ENCODE peak calls at places on chromosomes 3 and 15, in four cellular contexts. E is sigmoid colon, Y is left ventricle myocardium inferior, I is AG04450. G is an unnamed sample.
A peak's percentile ranks its signal among the peaks of the same experiment; 100 is the strongest.

GRCh38 chr15:74157868-74158827 is 15.4 kb upstream of the ISLR start:
- DNase-seq in E (no peak), Y (no peak), I (no peak), G (no peak)

GRCh38 chr3:50652709-50653108 is 22.0 kb upstream of the DOCK3 start:
- DNase-seq in I (no peak), Y (peak; percentile 49), E (no peak), G (no peak)

GRCh38 chr3:149393355-149394165 is 16.1 kb upstream of the TM4SF1 start:
- DNase-seq in Y (peak; percentile 68), E (no peak), I (peak; percentile 52), G (no peak)

GRCh38 chr15:60661075-60661645 is 182.2 kb upstream of the ICE2 start:
- DNase-seq in I (no peak), E (no peak), Y (no peak), G (no peak)

GRCh38 chr3:38478901-38479300 is 17.2 kb upstream of the EXOG start:
- DNase-seq in E (no peak), Y (no peak), I (no peak), G (no peak)

GRCh38 chr3:184315871-184316661 is 1.7 kb downstream of the EIF4G1 start:
- DNase-seq in I (no peak), E (no peak), Y (no peak), G (no peak)

GRCh38 chr15:62933388-62933787 is 109.2 kb upstream of the TPM1 start:
- DNase-seq in E (no peak), I (no peak), Y (no peak), G (no peak)

GRCh38 chr3:76495216-76495615 is 544.7 kb upstream of the ROBO2 start:
- DNase-seq in I (no peak), Y (no peak), E (no peak), G (no peak)

GRCh38 chr3:195119461-195120198 is 151.3 kb downstream of the XXYLT1 start:
- DNase-seq in Y (no peak), I (peak; percentile 66), E (no peak), G (peak; percentile 67)

DNA sequence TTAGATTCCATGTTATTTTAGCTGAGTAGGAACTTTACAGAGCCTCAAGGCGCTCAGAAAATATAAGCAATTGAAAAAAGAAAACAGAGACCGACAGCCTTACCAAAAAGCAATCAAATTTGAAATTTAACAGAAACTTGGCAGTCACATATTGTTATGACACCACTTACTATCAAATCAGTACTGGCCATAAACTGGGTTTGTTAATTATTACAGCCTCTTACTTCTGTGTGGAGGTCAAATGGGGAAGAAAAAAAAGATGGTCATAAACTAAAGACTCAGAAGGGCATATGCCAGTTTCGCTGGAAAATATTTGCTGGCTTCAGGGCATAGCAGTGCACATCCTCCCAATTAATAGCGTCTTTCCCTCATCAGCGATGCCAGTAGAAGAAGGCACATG is 45.5 kb upstream of the SUCLG2 start:
- DNase-seq in E (no peak), Y (no peak), I (no peak), G (no peak)
- H3K4me3 ChIP-seq in E (no peak overlapping the region), Y (no peak overlapping the region), I (no peak overlapping the region), G (no peak overlapping the region)

GRCh38 chr3:151117044-151117443 is 31.6 kb downstream of the MED12L start:
- DNase-seq in I (no peak), E (no peak), Y (no peak), G (no peak)
- TF ChIP-seq CTCF in I (no peak), E (no peak), Y (no peak), G (no peak)

GRCh38 chr3:13879946-13880810 is at the start of gene WNT7A:
- DNase-seq in I (no peak), Y (no peak), E (peak; percentile 48), G (no peak)
- H3K27me3 ChIP-seq in I (peaks cover 47% of the 10 kb centered on the region), Y (peaks cover 99% of the 10 kb centered on the region), E (peaks cover 73% of the 10 kb centered on the region), G (peaks cover 45% of the 10 kb centered on the region)

DNA sequence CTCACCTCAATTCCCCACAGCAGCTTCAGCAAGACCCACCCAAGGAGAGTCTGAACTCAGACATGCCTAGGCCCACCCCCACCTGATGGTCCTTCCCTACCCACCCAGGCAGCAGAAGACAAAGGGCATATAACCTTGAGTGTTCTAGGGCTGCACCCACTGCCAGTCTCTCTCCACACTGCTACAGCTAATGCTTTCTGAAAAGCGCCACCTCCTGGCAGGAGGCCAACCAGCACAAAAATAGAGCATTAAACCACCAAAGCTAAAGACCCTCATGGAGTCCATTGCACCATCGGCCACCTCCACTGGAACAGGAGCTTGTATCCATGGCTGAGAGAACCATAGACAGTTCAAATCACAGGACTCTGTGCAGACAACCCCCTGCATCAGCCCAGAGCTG is 11.3 kb upstream of the RPL39L start:
- DNase-seq in E (no peak), I (no peak), Y (no peak), G (no peak)
- H3K4me3 ChIP-seq in E (no peak overlapping the region), I (no peak overlapping the region), Y (no peak overlapping the region), G (no peak overlapping the region)

GRCh38 chr15:76626611-76627010 is 278.5 kb downstream of the SCAPER start:
- DNase-seq in I (no peak), E (no peak), Y (no peak), G (no peak)

GRCh38 chr15:76625267-76625666 is 279.9 kb downstream of the SCAPER start:
- DNase-seq in E (no peak), I (no peak), Y (no peak), G (no peak)
- TF ChIP-seq CTCF in E (no peak), I (no peak), Y (no peak), G (no peak)

GRCh38 chr3:120908030-120908802 is at the start of gene STXBP5L:
- DNase-seq in Y (peak; percentile 33), I (no peak), E (peak; percentile 90), G (no peak)

GRCh38 chr3:120907659-120908029 is 361 bp upstream of the STXBP5L start:
- DNase-seq in I (no peak), Y (no peak), E (no peak), G (no peak)

GRCh38 chr3:120908803-120909601 is 997 bp downstream of the STXBP5L start:
- DNase-seq in I (no peak), Y (no peak), E (no peak), G (no peak)

GRCh38 chr3:120909602-120909878 is 1.5 kb downstream of the STXBP5L start:
- DNase-seq in E (no peak), Y (no peak), I (no peak), G (no peak)
- H3K27me3 ChIP-seq in E (no peaks in the 10 kb centered on the region), Y (peaks cover 85% of the 10 kb centered on the region), I (peaks cover 13% of the 10 kb centered on the region), G (peaks cover 13% of the 10 kb centered on the region)

GRCh38 chr3:16840111-16840444 is 44.7 kb upstream of the PLCL2 start:
- DNase-seq in Y (no peak), E (no peak), I (no peak), G (no peak)

GRCh38 chr3:16842710-16843270 is 42.0 kb upstream of the PLCL2 start:
- DNase-seq in E (no peak), I (no peak), Y (no peak), G (no peak)

GRCh38 chr3:16844222-16844621 is 40.5 kb upstream of the PLCL2 start:
- DNase-seq in E (no peak), I (no peak), Y (no peak), G (no peak)

GRCh38 chr3:16841354-16841753 is 43.4 kb upstream of the PLCL2 start:
- DNase-seq in E (no peak), I (no peak), Y (no peak), G (no peak)

GRCh38 chr3:16841906-16842709 is 42.6 kb upstream of the PLCL2 start:
- DNase-seq in E (peak; percentile 71), Y (peak; percentile 40), I (no peak), G (no peak)
- H3K4me3 ChIP-seq in E (no peak overlapping the region), Y (no peak overlapping the region), I (no peak overlapping the region), G (no peak overlapping the region)

DNA sequence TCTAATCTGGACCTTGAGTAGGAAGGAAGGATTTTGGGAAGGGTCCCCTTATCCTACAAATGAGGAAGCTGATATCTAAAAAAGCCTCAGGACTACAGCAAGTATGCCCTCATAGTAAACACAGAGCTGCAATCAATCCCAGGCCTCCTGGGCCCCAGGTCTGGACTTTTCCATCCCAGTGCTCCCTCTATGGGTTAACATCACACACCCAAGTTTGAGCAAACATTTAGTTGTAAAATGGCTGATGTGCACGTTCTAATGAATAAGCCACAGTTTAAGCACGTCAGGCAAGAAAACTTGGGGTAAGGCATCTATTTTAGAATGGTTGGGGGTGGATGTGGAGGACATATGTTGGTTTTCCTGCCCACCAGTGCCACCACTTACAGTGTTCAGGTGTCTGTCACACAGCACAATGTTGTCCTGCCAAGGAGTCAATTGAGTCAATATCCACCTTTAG is 44.3 kb upstream of the UBE2E1 start:
- DNase-seq in Y (no peak), E (no peak), I (no peak), G (no peak)
- TF ChIP-seq CTCF in Y (peak; percentile 46), E (no peak), I (peak; percentile 53), G (peak; percentile 30)

GRCh38 chr15:80194186-80194585 is 41.4 kb downstream of the FAH start:
- DNase-seq in E (no peak), Y (no peak), I (no peak), G (no peak)
- H3K27me3 ChIP-seq in E (no peaks in the 10 kb centered on the region), Y (no peaks in the 10 kb centered on the region), I (peaks cover 5% of the 10 kb centered on the region), G (no peaks in the 10 kb centered on the region)

G was measured in BJ.